ENCODE peak calls at places on chromosomes 13 and 19, in four cellular contexts. V is adrenal gland, W is fibroblast of mammary gland, Q is WERI-Rb-1. J is an unnamed sample.

GRCh38 chr19:43720936-43721335 is 5.1 kb downstream of the IRGC start:
- DNase-seq in V (no peak), W (peak), Q (no peak), J (no peak)

GRCh38 chr13:43489168-43489730 is 297.5 kb downstream of the ENOX1 start:
- DNase-seq in V (no peak), W (no peak), Q (no peak), J (no peak)

GRCh38 chr19:17777840-17778620 is 16.9 kb upstream of the B3GNT3 start:
- DNase-seq in V (peak), W (peak), Q (peak), J (peak)

GRCh38 chr19:49347835-49348234 is 12.6 kb downstream of the CD37 start:
- DNase-seq in V (no peak), W (peak), Q (peak), J (no peak)

GRCh38 chr13:24042710-24043440 is 117.6 kb upstream of the SPATA13 start:
- DNase-seq in V (no peak), W (no peak), Q (no peak), J (no peak)

GRCh38 chr13:25116044-25116443 is 20.1 kb downstream of the PABPC3 start:
- DNase-seq in V (no peak), W (no peak), Q (no peak), J (no peak)

GRCh38 chr19:49932731-49933131 is 3.4 kb upstream of the NUP62 start:
- DNase-seq in V (no peak), W (no peak), Q (no peak), J (no peak)

GRCh38 chr13:99330942-99331341 is 23.7 kb upstream of the GPR183 start:
- DNase-seq in V (no peak), W (no peak), Q (no peak), J (no peak)

GRCh38 chr13:43232866-43233265 is 209.5 kb downstream of the DNAJC15 start:
- DNase-seq in V (no peak), W (peak), Q (no peak), J (no peak)

GRCh38 chr13:48588120-48588519 is 55.2 kb upstream of the RCBTB2 start:
- DNase-seq in V (no peak), W (no peak), Q (no peak), J (no peak)

GRCh38 chr13:40494513-40494912 is 171.9 kb downstream of the FOXO1 start:
- DNase-seq in V (no peak), W (no peak), Q (no peak), J (no peak)

GRCh38 chr19:34118879-34119748 is 53.2 kb upstream of the LSM14A start:
- DNase-seq in V (no peak), W (no peak), Q (no peak), J (peak)

GRCh38 chr13:74061939-74062595 is 72.1 kb downstream of the KLF12 start:
- DNase-seq in V (no peak), W (peak), Q (no peak), J (no peak)

GRCh38 chr13:30869491-30869890 is 36.6 kb upstream of the MEDAG start:
- DNase-seq in V (no peak), W (peak), Q (no peak), J (no peak)

GRCh38 chr13:78193853-78194252 is 275.2 kb upstream of the EDNRB start:
- DNase-seq in V (no peak), W (no peak), Q (no peak), J (no peak)

GRCh38 chr13:28753208-28753892 is 34.6 kb upstream of the SLC46A3 start:
- DNase-seq in V (peak), W (peak), Q (no peak), J (no peak)

GRCh38 chr13:45511310-45512147 is 46.8 kb downstream of the COG3 start:
- DNase-seq in V (peak), W (peak), Q (peak), J (peak)

GRCh38 chr13:45784755-45785675 is 66.5 kb downstream of the SIAH3 start:
- DNase-seq in V (no peak), W (no peak), Q (no peak), J (no peak)

GRCh38 chr19:18014197-18014596 is 6.2 kb downstream of the ARRDC2 start:
- DNase-seq in V (no peak), W (no peak), Q (no peak), J (no peak)

GRCh38 chr19:20245309-20245708 is 78.3 kb downstream of the ZNF486 start:
- DNase-seq in V (no peak), W (no peak), Q (no peak), J (no peak)

GRCh38 chr19:46659151-46660007 is 1.6 kb downstream of the DACT3 start:
- DNase-seq in V (peak), W (no peak), Q (peak), J (peak)

GRCh38 chr19:3162418-3163229 is 15.9 kb upstream of the S1PR4 start:
- DNase-seq in V (no peak), W (peak), Q (no peak), J (no peak)

GRCh38 chr19:5172859-5173577 is 167.6 kb downstream of the PTPRS start:
- DNase-seq in V (no peak), W (peak), Q (no peak), J (no peak)

GRCh38 chr19:611506-611869 is 21.8 kb downstream of the HCN2 start:
- DNase-seq in V (no peak), W (peak), Q (peak), J (no peak)

GRCh38 chr13:110221331-110221730 is 85.6 kb downstream of the COL4A1 start:
- DNase-seq in V (no peak), W (no peak), Q (no peak), J (no peak)

GRCh38 chr13:30410705-30411125 is 11.6 kb upstream of the UBE2L5 start:
- DNase-seq in V (no peak), W (no peak), Q (no peak), J (no peak)

GRCh38 chr13:25391932-25392331 is 20.2 kb downstream of the ATP8A2 start:
- DNase-seq in V (no peak), W (no peak), Q (no peak), J (peak)

GRCh38 chr13:41188584-41188983 is 5.8 kb downstream of the KBTBD7 start:
- DNase-seq in V (no peak), W (peak), Q (no peak), J (no peak)

GRCh38 chr13:67367385-67367784 is 137.2 kb upstream of the PCDH9 start:
- DNase-seq in V (no peak), W (no peak), Q (no peak), J (no peak)

GRCh38 chr13:101875091-101875490 is 422.6 kb downstream of the ITGBL1 start:
- DNase-seq in V (no peak), W (no peak), Q (no peak), J (no peak)

GRCh38 chr13:51771418-51772104 is 32.4 kb downstream of the DHRS12 start:
- DNase-seq in V (no peak), W (no peak), Q (no peak), J (no peak)

GRCh38 chr19:5804516-5805464 is at the start of gene NRTN:
- DNase-seq in V (peak), W (no peak), Q (peak), J (peak)

GRCh38 chr13:52127783-52128702 is 830 bp downstream of the NEK5 start:
- DNase-seq in V (peak), W (peak), Q (peak), J (peak)

GRCh38 chr13:50412046-50412617 is 396.9 kb downstream of the KCNRG start:
- DNase-seq in V (no peak), W (peak), Q (no peak), J (no peak)

GRCh38 chr13:85411608-85412007 is 387.6 kb downstream of the SLITRK6 start:
- DNase-seq in V (no peak), W (no peak), Q (no peak), J (no peak)

GRCh38 chr13:95643009-95643408 is 1.5 kb downstream of the DZIP1 start:
- DNase-seq in V (no peak), W (no peak), Q (no peak), J (no peak)

GRCh38 chr19:29495091-29495490 is 30.7 kb upstream of the VSTM2B start:
- DNase-seq in V (no peak), W (no peak), Q (no peak), J (no peak)

GRCh38 chr19:17183858-17184271 is 31.3 kb upstream of the USE1 start:
- DNase-seq in V (no peak), W (no peak), Q (no peak), J (no peak)

GRCh38 chr13:60838581-60838980 is 441.6 kb downstream of the TDRD3 start:
- DNase-seq in V (no peak), W (no peak), Q (no peak), J (peak)

DNA sequence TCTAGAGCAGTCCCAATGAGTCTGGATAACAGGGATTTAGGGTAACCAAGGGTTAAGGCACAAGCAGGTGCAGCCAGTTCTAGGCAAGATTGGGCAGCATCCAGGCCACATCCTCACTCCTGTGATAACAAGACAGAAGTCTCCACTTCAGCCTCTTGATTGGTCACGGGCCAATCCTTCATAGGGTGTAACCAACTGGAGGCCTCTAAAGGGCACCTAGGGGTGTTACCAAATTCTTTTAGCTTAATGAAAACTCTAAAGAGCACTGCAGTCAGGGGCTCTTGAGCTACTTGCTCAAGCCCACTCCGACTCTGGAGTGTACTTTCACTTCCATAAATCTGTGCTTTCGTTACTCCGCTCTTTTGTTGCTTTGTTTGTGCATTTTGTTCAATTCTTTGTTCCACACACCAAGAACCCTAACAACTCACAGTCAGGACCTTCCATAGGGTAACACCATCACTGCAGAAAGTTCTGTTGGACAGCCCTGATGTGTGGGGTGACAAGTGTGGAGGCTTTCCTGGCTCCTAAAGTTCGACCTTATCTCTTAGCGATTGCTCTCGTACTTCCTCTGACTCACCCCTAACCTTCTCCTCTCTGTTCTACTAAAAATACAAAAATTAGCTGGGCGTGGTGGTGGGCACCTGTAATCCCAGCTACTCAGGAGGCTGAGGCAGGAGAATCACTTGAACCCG is 36.1 kb downstream of the ZSWIM9 start:
- DNase-seq in V (no peak), W (no peak), Q (no peak), J (no peak)
- TF ChIP-seq CTCF in V (no peak), W (no peak), Q (no peak), J (no peak)

GRCh38 chr13:87557788-87558187 is 113.4 kb upstream of the SLITRK5 start:
- DNase-seq in V (no peak), W (no peak), Q (no peak), J (no peak)

GRCh38 chr13:87553142-87553541 is 118.0 kb upstream of the SLITRK5 start:
- DNase-seq in V (no peak), W (no peak), Q (no peak), J (no peak)

DNA sequence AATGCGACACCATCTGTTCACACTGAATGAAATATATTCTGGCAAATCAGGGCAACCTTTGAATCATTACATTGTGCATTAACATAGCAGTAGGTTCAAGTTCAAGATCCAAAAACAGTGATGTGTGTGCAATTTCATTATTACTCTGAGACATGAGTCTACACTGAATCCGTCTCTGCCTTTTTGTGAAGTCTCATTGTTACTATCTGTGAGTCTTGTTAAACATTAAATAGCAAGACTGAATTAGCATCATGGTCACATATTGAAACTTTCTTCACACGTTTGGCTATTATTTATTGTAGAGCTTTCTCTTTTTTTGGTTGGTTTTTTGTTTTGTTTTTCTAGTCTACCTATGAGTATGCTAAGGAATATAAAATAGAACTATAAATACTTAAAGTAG is 117.1 kb upstream of the SLITRK5 start:
- DNase-seq in V (no peak), W (no peak), Q (no peak), J (no peak)
- TF ChIP-seq CTCF in V (no peak), W (no peak), Q (no peak), J (no peak)

DNA sequence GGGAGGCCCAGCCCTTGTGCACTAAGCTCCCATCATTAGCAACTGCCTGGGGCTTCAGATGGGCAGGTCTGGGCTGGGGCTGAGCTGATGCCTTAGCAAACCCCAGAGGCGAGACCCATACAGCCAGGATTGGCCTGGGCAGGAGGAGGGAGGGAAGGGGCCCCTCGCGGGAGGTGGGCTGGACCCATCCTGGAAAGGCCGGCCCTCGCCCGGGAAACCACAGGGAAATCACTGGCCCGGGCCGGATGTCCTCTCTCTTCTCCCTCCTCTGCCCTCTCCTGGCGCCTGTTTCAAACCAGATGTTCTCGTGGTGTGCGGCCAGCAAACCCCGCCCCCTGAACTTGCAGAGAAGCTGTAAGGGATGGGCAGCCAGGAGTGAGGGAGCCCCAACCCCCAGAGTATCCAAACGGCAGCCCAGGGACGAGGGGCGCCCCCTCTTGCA is 43.1 kb downstream of the TMEM255B start:
- DNase-seq in V (no peak), W (peak), Q (peak), J (peak)
- TF ChIP-seq CTCF in V (no peak), W (no peak), Q (no peak), J (no peak)

GRCh38 chr19:56301152-56301551 is 13.5 kb downstream of the ZSCAN5A start:
- DNase-seq in V (no peak), W (no peak), Q (no peak), J (no peak)
- TF ChIP-seq CTCF in V (no peak), W (peak), Q (no peak), J (no peak)

GRCh38 chr19:12834976-12835757 is 788 bp upstream of the RTBDN start:
- DNase-seq in V (no peak), W (no peak), Q (peak), J (peak)

GRCh38 chr19:12833418-12833746 is 997 bp downstream of the RTBDN start:
- DNase-seq in V (no peak), W (no peak), Q (no peak), J (no peak)

GRCh38 chr19:12836529-12836863 is 1.8 kb upstream of the MAST1 start:
- DNase-seq in V (no peak), W (no peak), Q (no peak), J (no peak)

GRCh38 chr19:12834418-12834943 is at the start of gene RTBDN:
- DNase-seq in V (no peak), W (no peak), Q (peak), J (no peak)

GRCh38 chr19:12833747-12834417 is 497 bp downstream of the RTBDN start:
- DNase-seq in V (no peak), W (no peak), Q (peak), J (peak)
- TF ChIP-seq CTCF in V (no peak), W (no peak), Q (peak), J (no peak)

DNA sequence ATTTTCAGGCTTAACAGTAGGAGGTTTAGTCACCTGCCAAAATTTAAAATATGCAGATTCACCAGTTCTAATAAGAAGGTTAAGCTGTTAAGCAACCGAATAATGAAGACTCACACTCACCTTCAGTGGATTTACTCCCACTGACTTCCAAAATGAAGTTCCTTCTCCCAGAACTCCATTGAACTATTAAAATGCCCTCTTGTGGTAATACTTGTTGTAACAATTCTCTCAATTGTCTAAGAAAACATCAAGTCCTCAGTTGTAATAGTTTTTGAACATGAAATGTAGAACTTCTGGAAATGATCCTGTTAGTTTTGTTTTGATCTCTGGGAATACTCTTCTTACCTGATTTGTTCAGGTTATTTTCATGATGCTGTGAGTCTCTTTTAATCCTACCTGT is 522.0 kb upstream of the ATXN8OS start:
- DNase-seq in V (no peak), W (no peak), Q (no peak), J (no peak)
- TF ChIP-seq CTCF in V (no peak), W (no peak), Q (no peak), J (no peak)

DNA sequence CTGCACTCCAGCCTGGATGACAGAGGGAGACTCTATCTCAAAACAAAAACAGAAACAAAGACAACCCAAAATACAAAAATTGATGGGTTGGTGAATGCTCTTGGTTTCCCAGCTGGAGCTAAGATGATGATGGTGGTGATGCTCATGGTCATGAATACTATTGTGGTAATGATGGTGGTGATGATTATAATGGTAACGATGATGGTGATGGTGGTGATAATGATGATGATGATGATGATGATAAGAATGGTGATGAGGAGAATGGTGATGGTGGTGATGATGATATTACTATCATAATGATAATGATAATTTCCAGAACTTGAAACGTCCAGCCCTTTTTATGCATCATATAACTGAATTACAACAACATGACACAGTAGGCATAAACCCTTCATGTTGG is 40.1 kb downstream of the VAV1 start:
- DNase-seq in V (no peak), W (no peak), Q (no peak), J (no peak)
- TF ChIP-seq CTCF in V (no peak), W (no peak), Q (no peak), J (no peak)

J was measured in nephron progenitor cell.